ENCODE peak calls at places on chromosomes 16 and 17, in ten cellular contexts. W is endothelial cell of umbilical vein, S is GM12891, U is stomach, L is GM12878, M is GM23338, R is prostate gland, X is SK-N-SH, B is HCT116, J is GM12892. I is an unnamed sample.

GRCh38 chr17:13931752-13932477 is 137.4 kb upstream of the COX10 start:
- DNase-seq in W (no peak), S (no peak), U (peak), L (no peak), M (peak), R (peak), X (no peak), B (no peak), J (no peak), I (peak)

GRCh38 chr16:4091638-4092037 is 24.6 kb downstream of the ADCY9 start:
- DNase-seq in W (no peak), S (no peak), U (no peak), L (no peak), M (no peak), R (no peak), X (no peak), B (no peak), J (no peak), I (no peak)

GRCh38 chr17:17377568-17377967 is 74.4 kb downstream of the NT5M start:
- DNase-seq in W (no peak), S (no peak), U (no peak), L (no peak), M (no peak), R (peak), X (no peak), B (no peak), J (no peak), I (no peak)

GRCh38 chr16:67919618-67920210 is 11.9 kb downstream of the CTRL start:
- DNase-seq in W (no peak), S (no peak), U (no peak), L (no peak), M (no peak), R (no peak), X (no peak), B (no peak), J (no peak), I (no peak)

GRCh38 chr17:19237389-19238166 is 412 bp downstream of the EPN2 start:
- DNase-seq in W (peak), S (peak), U (peak), L (no peak), M (peak), R (peak), X (peak), B (no peak), J (peak), I (peak)

GRCh38 chr17:1109606-1110523 is 69.9 kb downstream of the ABR start:
- DNase-seq in W (no peak), S (peak), U (peak), L (no peak), M (peak), R (no peak), X (peak), B (no peak), J (peak), I (peak)

GRCh38 chr16:81489547-81490267 is 45.1 kb downstream of the CMIP start:
- DNase-seq in W (no peak), S (no peak), U (no peak), L (no peak), M (no peak), R (no peak), X (no peak), B (no peak), J (no peak), I (no peak)

GRCh38 chr16:46796764-46797269 is 34.2 kb downstream of the C16orf87 start:
- DNase-seq in W (no peak), S (no peak), U (no peak), L (no peak), M (no peak), R (no peak), X (no peak), B (no peak), J (no peak), I (no peak)

GRCh38 chr17:66337268-66337667 is 34.9 kb downstream of the PRKCA start:
- DNase-seq in W (no peak), S (no peak), U (no peak), L (no peak), M (no peak), R (no peak), X (no peak), B (no peak), J (no peak), I (no peak)

GRCh38 chr17:21199311-21199710 is 14.7 kb downstream of the TMEM11 start:
- DNase-seq in W (no peak), S (no peak), U (no peak), L (no peak), M (peak), R (no peak), X (no peak), B (no peak), J (no peak), I (no peak)

GRCh38 chr16:84720180-84720579 is 20.4 kb downstream of the USP10 start:
- DNase-seq in W (peak), S (no peak), U (no peak), L (no peak), M (no peak), R (no peak), X (peak), B (no peak), J (no peak), I (no peak)

GRCh38 chr17:80254396-80255241 is 6.0 kb upstream of the RNF213 start:
- DNase-seq in W (peak), S (no peak), U (peak), L (peak), M (no peak), R (peak), X (peak), B (peak), J (no peak), I (no peak)

GRCh38 chr17:28747046-28747691 is 3.4 kb downstream of the TRAF4 start:
- DNase-seq in W (peak), S (no peak), U (peak), L (no peak), M (peak), R (peak), X (no peak), B (no peak), J (no peak), I (peak)

GRCh38 chr17:76953926-76954325 is 85.7 kb downstream of the MGAT5B start:
- DNase-seq in W (no peak), S (no peak), U (no peak), L (no peak), M (no peak), R (no peak), X (no peak), B (no peak), J (no peak), I (peak)

GRCh38 chr17:20281860-20282259 is 185.5 kb downstream of the LGALS9B start:
- DNase-seq in W (no peak), S (no peak), U (no peak), L (no peak), M (no peak), R (no peak), X (no peak), B (no peak), J (no peak), I (peak)

GRCh38 chr16:1825381-1825863 is 1.2 kb downstream of the HAGH start:
- DNase-seq in W (no peak), S (no peak), U (peak), L (no peak), M (no peak), R (no peak), X (no peak), B (no peak), J (no peak), I (no peak)
- TF ChIP-seq POLR2AphosphoS5 in W (no peak), S (no peak), U (no peak), L (no peak), M (no peak), R (no peak), X (no peak), B (no peak), J (no peak), I (no peak)

GRCh38 chr16:30084816-30085159 is 6.9 kb downstream of the TBX6 start:
- DNase-seq in W (no peak), S (no peak), U (no peak), L (no peak), M (no peak), R (no peak), X (no peak), B (no peak), J (no peak), I (no peak)

GRCh38 chr16:30085247-30085646 is 6.5 kb downstream of the TBX6 start:
- DNase-seq in W (no peak), S (no peak), U (no peak), L (no peak), M (no peak), R (no peak), X (peak), B (no peak), J (no peak), I (no peak)

GRCh38 chr16:30083216-30084055 is 7.6 kb downstream of the PPP4C start:
- DNase-seq in W (no peak), S (no peak), U (no peak), L (no peak), M (no peak), R (no peak), X (no peak), B (no peak), J (no peak), I (no peak)

GRCh38 chr16:30085820-30086219 is 5.9 kb downstream of the TBX6 start:
- DNase-seq in W (no peak), S (no peak), U (no peak), L (no peak), M (no peak), R (no peak), X (no peak), B (no peak), J (no peak), I (no peak)

GRCh38 chr16:30084096-30084815 is 7.5 kb downstream of the TBX6 start:
- DNase-seq in W (no peak), S (no peak), U (no peak), L (no peak), M (no peak), R (no peak), X (no peak), B (no peak), J (no peak), I (no peak)
- TF ChIP-seq POLR2AphosphoS5 in W (no peak), S (no peak), U (no peak), L (peak), M (no peak), R (no peak), X (no peak), B (no peak), J (peak), I (no peak)

DNA sequence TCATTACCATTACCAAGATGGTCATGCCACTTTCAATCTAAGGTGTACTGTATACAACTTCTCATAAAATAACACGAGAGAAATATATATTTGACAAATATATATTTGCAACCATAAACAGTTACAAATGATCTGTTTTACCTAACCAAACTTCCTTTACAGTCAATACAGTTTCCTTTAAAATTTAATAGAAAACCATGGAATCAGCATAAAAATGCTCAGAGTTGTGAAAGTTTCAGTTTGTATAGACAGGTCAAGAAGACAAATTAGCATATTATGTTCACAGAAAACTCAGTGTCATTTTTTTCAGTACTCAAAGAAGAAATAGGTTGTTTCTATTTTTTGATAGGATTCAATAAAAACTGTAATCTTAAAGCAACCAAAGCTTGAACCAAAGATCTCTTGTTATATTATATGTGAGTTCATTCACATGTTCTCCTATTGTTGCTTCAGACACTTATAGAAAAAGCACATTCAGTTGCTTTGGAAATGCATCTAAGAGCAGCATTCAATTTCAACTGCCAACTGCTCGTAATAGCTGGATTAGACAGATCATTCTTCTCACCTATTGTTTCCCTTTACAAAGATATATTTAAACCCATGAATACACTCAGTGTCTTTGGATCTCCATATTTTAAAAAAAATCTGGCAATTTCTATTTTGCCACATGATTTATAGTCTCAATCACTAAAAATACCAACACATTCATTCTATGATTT is 15.1 kb downstream of the SSH2 start:
- DNase-seq in W (no peak), S (no peak), U (no peak), L (no peak), M (no peak), R (no peak), X (no peak), B (no peak), J (no peak), I (no peak)
- TF ChIP-seq POLR2AphosphoS5 in W (no peak), S (no peak), U (no peak), L (no peak), M (no peak), R (no peak), X (no peak), B (no peak), J (no peak), I (no peak)

DNA sequence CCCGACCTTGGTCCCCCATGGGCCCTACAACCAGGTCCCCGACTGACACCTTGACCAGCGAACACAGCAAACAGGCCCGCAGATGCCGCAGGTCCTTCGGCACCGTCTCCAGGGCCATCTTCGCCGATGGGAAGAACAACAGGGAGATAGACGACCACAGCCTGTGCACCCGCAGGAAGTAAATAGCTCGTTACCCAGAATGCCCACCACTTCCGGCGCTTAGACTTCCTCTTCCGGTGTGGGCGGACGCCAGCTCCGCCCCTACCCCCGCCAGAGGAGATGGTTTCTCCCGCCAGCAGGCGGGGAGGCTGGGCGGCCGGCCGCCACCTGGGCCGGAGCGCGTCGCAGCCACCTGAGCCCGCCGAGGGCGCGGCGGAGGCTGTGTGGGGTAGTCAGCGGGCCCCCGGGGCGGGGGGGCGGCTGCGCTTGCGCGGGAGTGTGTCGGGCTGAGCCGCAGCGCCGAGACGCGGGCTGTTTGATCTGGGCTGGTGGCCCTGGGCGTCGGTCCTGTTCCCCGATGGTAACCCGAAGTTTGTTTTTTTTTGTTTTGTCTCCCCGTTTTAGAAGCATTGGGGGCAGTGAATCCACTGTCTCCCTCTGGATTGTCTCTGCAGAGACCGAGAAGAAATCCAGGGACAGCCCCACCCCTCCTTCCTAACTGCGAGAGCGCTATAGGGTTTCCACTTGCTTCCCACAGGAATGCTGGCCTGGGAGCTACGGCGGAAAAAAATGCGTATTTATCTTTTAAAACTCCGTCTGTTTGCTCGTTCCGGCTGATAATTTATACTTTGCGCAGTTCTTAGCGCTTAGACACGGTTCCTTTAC is at the start of gene SUPT4H1:
- DNase-seq in W (peak), S (peak), U (peak), L (peak), M (peak), R (peak), X (peak), B (peak), J (peak), I (peak)
- TF ChIP-seq POLR2AphosphoS5 in W (peak), S (peak), U (peak), L (peak), M (peak), R (peak), X (peak), B (peak), J (peak), I (peak)

GRCh38 chr17:69492410-69493071 is 78.0 kb downstream of the MAP2K6 start:
- DNase-seq in W (no peak), S (no peak), U (no peak), L (no peak), M (peak), R (no peak), X (peak), B (peak), J (no peak), I (no peak)

GRCh38 chr17:69485126-69485724 is 70.7 kb downstream of the MAP2K6 start:
- DNase-seq in W (peak), S (no peak), U (no peak), L (no peak), M (no peak), R (no peak), X (no peak), B (no peak), J (no peak), I (no peak)

GRCh38 chr17:69485901-69486643 is 71.6 kb downstream of the MAP2K6 start:
- DNase-seq in W (peak), S (no peak), U (no peak), L (no peak), M (no peak), R (no peak), X (no peak), B (no peak), J (no peak), I (no peak)

GRCh38 chr17:69489303-69489702 is 74.8 kb downstream of the MAP2K6 start:
- DNase-seq in W (no peak), S (no peak), U (no peak), L (no peak), M (no peak), R (no peak), X (no peak), B (no peak), J (no peak), I (no peak)

GRCh38 chr17:69486779-69487637 is 72.5 kb downstream of the MAP2K6 start:
- DNase-seq in W (no peak), S (no peak), U (no peak), L (no peak), M (no peak), R (no peak), X (no peak), B (no peak), J (no peak), I (no peak)
- TF ChIP-seq POLR2AphosphoS5 in W (no peak), S (no peak), U (no peak), L (no peak), M (no peak), R (no peak), X (no peak), B (no peak), J (no peak), I (no peak)

GRCh38 chr16:14669776-14670175 is 24.3 kb downstream of the PLA2G10 start:
- DNase-seq in W (no peak), S (no peak), U (peak), L (no peak), M (peak), R (no peak), X (no peak), B (no peak), J (no peak), I (no peak)
- TF ChIP-seq POLR2AphosphoS5 in W (no peak), S (no peak), U (peak), L (no peak), M (peak), R (no peak), X (no peak), B (no peak), J (no peak), I (no peak)